ENCODE peak calls at places on chromosome 12, in ten cellular contexts. B, D, C, K, X, P, G, S, N and E are unnamed samples.

GRCh38 chr12:132162508-132163031 is 18.3 kb downstream of the NOC4L start:
- DNase-seq in S (peak; percentile 47), X (no peak), K (no peak), G (peak; percentile 25), D (peak; percentile 84), B (no peak), C (no peak), N (no peak), P (no peak), E (no peak)

GRCh38 chr12:108641446-108642268 is 8.0 kb upstream of the SELPLG start:
- DNase-seq in K (no peak), N (no peak), C (no peak), X (no peak), D (no peak), S (no peak), P (no peak), G (peak; percentile 33), B (no peak), E (no peak)

GRCh38 chr12:62841841-62842240 is 93.1 kb downstream of the PPM1H start:
- DNase-seq in S (no peak), D (no peak), N (no peak), K (no peak), C (no peak), P (no peak), X (no peak), G (peak; percentile 19), B (no peak), E (no peak)

GRCh38 chr12:5533368-5533767 is 101.5 kb downstream of the NTF3 start:
- DNase-seq in G (no peak), S (no peak), P (no peak), B (no peak), D (no peak), K (no peak), C (no peak), N (no peak), X (no peak), E (no peak)

GRCh38 chr12:1806301-1807106 is 13.9 kb upstream of the LRTM2 start:
- DNase-seq in N (no peak), C (no peak), K (no peak), P (no peak), S (no peak), G (no peak), X (no peak), B (no peak), D (no peak), E (no peak)

GRCh38 chr12:47328831-47329545 is 249.2 kb upstream of the AMIGO2 start:
- DNase-seq in D (peak; percentile 45), G (no peak), S (no peak), X (no peak), B (no peak), K (no peak), C (no peak), P (no peak), N (no peak), E (no peak)

GRCh38 chr12:44873898-44874297 is 2.2 kb downstream of the NELL2 start:
- DNase-seq in D (no peak), B (no peak), X (no peak), G (no peak), K (no peak), P (no peak), S (peak; percentile 20), N (peak; percentile 1), C (no peak), E (no peak)

GRCh38 chr12:13798162-13798561 is 183.2 kb downstream of the GRIN2B start:
- DNase-seq in G (no peak), N (no peak), K (no peak), D (no peak), X (no peak), C (no peak), S (no peak), P (no peak), B (no peak), E (no peak)

GRCh38 chr12:31590730-31591307 is at the start of gene DENND5B:
- DNase-seq in B (no peak), G (peak; percentile 92), D (peak; percentile 42), N (peak; percentile 73), S (peak; percentile 93), C (peak; percentile 78), K (peak; percentile 91), X (no peak), P (peak; percentile 50), E (peak; percentile 44)

GRCh38 chr12:128970110-128970509 is 116.8 kb downstream of the GLT1D1 start:
- DNase-seq in B (no peak), X (no peak), C (no peak), G (no peak), N (no peak), P (no peak), K (no peak), D (no peak), S (no peak), E (no peak)

GRCh38 chr12:11885261-11886038 is 185.3 kb upstream of the BCL2L14 start:
- DNase-seq in S (no peak), B (no peak), D (no peak), C (peak; percentile 35), G (no peak), N (no peak), K (no peak), P (no peak), X (no peak), E (no peak)

GRCh38 chr12:121791671-121792496 is 1.6 kb downstream of the RHOF start:
- DNase-seq in X (no peak), G (peak; percentile 52), D (no peak), N (no peak), K (no peak), B (no peak), P (no peak), C (no peak), S (no peak), E (no peak)

GRCh38 chr12:116687888-116688287 is 50.0 kb downstream of the SPRING1 start:
- DNase-seq in B (no peak), X (no peak), P (no peak), K (no peak), N (no peak), S (peak; percentile 67), D (no peak), C (peak; percentile 66), G (no peak), E (no peak)

GRCh38 chr12:83472772-83473171 is 786.1 kb downstream of the TMTC2 start:
- DNase-seq in G (no peak), D (no peak), C (no peak), K (no peak), N (no peak), S (no peak), X (no peak), P (no peak), B (no peak), E (no peak)

GRCh38 chr12:24902521-24903304 is 46.2 kb downstream of the BCAT1 start:
- DNase-seq in D (no peak), B (no peak), C (peak; percentile 34), K (peak; percentile 29), S (no peak), X (no peak), P (no peak), G (peak; percentile 18), N (no peak), E (no peak)

GRCh38 chr12:124852329-124852831 is 11.3 kb downstream of the SCARB1 start:
- DNase-seq in P (no peak), K (no peak), G (no peak), X (no peak), C (no peak), D (no peak), B (no peak), S (no peak), N (no peak), E (no peak)

GRCh38 chr12:124457287-124458219 is 109.9 kb downstream of the NCOR2 start:
- DNase-seq in C (no peak), G (peak; percentile 89), D (no peak), S (no peak), B (peak; percentile 45), P (peak; percentile 82), N (no peak), K (no peak), X (peak; percentile 55), E (no peak)

GRCh38 chr12:57418255-57418654 is 12.6 kb downstream of the R3HDM2 start:
- DNase-seq in S (no peak), G (no peak), C (no peak), P (no peak), B (no peak), K (no peak), D (no peak), X (no peak), N (no peak), E (no peak)